ENCODE peak calls at places on chromosomes 16 and 17, in five cellular contexts. Q is AG04450; G is substantia nigra; A is activated CD4-positive, alpha-beta T cell treated with anti-CD3 and anti-CD28 coated beads, Interleukin-2, amount 10 ng/mL, durations not matched to agents 7 days and 5 days; U is CD8-positive, alpha-beta memory T cell. Y is an unnamed sample.
A peak's percentile ranks its signal among the peaks of the same experiment; 100 is the strongest.

GRCh38 chr16:51155901-51156810 is 5.1 kb upstream of the SALL1 start:
- DNase-seq in G (no peak), A (no peak), Q (no peak), U (no peak), Y (no peak)

GRCh38 chr17:40563371-40564052 is 1.8 kb downstream of the CCR7 start:
- DNase-seq in G (no peak), U (no peak), Q (no peak), A (peak; percentile 38), Y (peak; percentile 41)

GRCh38 chr17:199195-199604 is 17.8 kb upstream of the DOC2B start:
- DNase-seq in A (no peak), Q (no peak), G (no peak), U (no peak), Y (peak; percentile 72)

GRCh38 chr17:5821057-5821456 is 236.7 kb upstream of the NLRP1 start:
- DNase-seq in U (no peak), Q (no peak), A (no peak), G (no peak), Y (no peak)

GRCh38 chr16:79286646-79287423 is 313.7 kb downstream of the MAF start:
- DNase-seq in G (peak; percentile 26), Q (no peak), A (peak; percentile 32), U (no peak), Y (peak; percentile 83)

GRCh38 chr16:17116595-17117322 is 354.0 kb downstream of the XYLT1 start:
- DNase-seq in G (no peak), Q (no peak), U (no peak), A (no peak), Y (no peak)

GRCh38 chr17:54085020-54085419 is 262.3 kb downstream of the KIF2B start:
- DNase-seq in G (no peak), U (no peak), Q (no peak), A (no peak), Y (no peak)

GRCh38 chr16:56306690-56307533 is 115.6 kb downstream of the GNAO1 start:
- DNase-seq in G (no peak), Q (no peak), U (no peak), A (no peak), Y (no peak)

GRCh38 chr17:50072130-50072529 is 16.2 kb downstream of the ITGA3 start:
- DNase-seq in Q (no peak), G (no peak), U (no peak), A (no peak), Y (no peak)

GRCh38 chr16:88651276-88651988 is 579 bp upstream of the CYBA start:
- DNase-seq in A (peak; percentile 84), U (peak; percentile 59), Q (no peak), G (no peak), Y (peak; percentile 88)

Y was measured in posterior vena cava.